ENCODE peak calls at places on chromosomes 6 and 20, in four cellular contexts. One of them, this sample, is unnamed.

GRCh38 chr6:139640911-139641310 is 266.5 kb upstream of the CITED2 start:
- DNase-seq in osteocyte: no peak
- DNase-seq in cardiac fibroblast: no peak
- DNase-seq in foreskin fibroblast: no peak
- DNase-seq in this sample: no peak

GRCh38 chr6:39322306-39322850 is at the start of gene KCNK16:
- DNase-seq in osteocyte: no peak
- DNase-seq in foreskin fibroblast: no peak
- DNase-seq in cardiac fibroblast: no peak
- DNase-seq in this sample: no peak

GRCh38 chr6:4906942-4907300 is 96.9 kb downstream of the RPP40 start:
- DNase-seq in cardiac fibroblast: no peak
- DNase-seq in foreskin fibroblast: peak
- DNase-seq in osteocyte: no peak
- DNase-seq in this sample: peak

GRCh38 chr20:63118786-63119450 is 97.0 kb downstream of the YTHDF1 start:
- DNase-seq in osteocyte: no peak
- DNase-seq in foreskin fibroblast: no peak
- DNase-seq in cardiac fibroblast: no peak
- DNase-seq in this sample: no peak

GRCh38 chr20:57616143-57616951 is 3.9 kb downstream of the ZBP1 start:
- DNase-seq in cardiac fibroblast: no peak
- DNase-seq in foreskin fibroblast: no peak
- DNase-seq in osteocyte: peak
- DNase-seq in this sample: no peak

GRCh38 chr6:125637207-125637606 is 112.2 kb upstream of the HEY2 start:
- DNase-seq in cardiac fibroblast: no peak
- DNase-seq in foreskin fibroblast: no peak
- DNase-seq in osteocyte: no peak
- DNase-seq in this sample: no peak

GRCh38 chr6:56570434-56571359 is 72.0 kb downstream of the DST start:
- DNase-seq in osteocyte: no peak
- DNase-seq in cardiac fibroblast: peak
- DNase-seq in foreskin fibroblast: peak
- DNase-seq in this sample: peak

GRCh38 chr6:9704989-9705388 is 709.9 kb downstream of the TFAP2A start:
- DNase-seq in cardiac fibroblast: no peak
- DNase-seq in foreskin fibroblast: no peak
- DNase-seq in osteocyte: no peak
- DNase-seq in this sample: no peak

GRCh38 chr6:43290905-43291355 is 7.1 kb upstream of the SLC22A7 start:
- DNase-seq in osteocyte: no peak
- DNase-seq in cardiac fibroblast: no peak
- DNase-seq in foreskin fibroblast: peak
- DNase-seq in this sample: no peak

GRCh38 chr6:165963750-165964149 is 203.9 kb downstream of the TBXT start:
- DNase-seq in osteocyte: no peak
- DNase-seq in cardiac fibroblast: no peak
- DNase-seq in foreskin fibroblast: no peak
- DNase-seq in this sample: no peak

GRCh38 chr20:3472105-3472504 is 1.3 kb downstream of the ATRN start:
- DNase-seq in osteocyte: no peak
- DNase-seq in foreskin fibroblast: no peak
- DNase-seq in cardiac fibroblast: no peak
- DNase-seq in this sample: no peak

GRCh38 chr20:45445805-45446562 is 23.6 kb upstream of the WFDC2 start:
- DNase-seq in cardiac fibroblast: peak
- DNase-seq in osteocyte: no peak
- DNase-seq in foreskin fibroblast: peak
- DNase-seq in this sample: peak

GRCh38 chr6:142844065-142844755 is 100.8 kb downstream of the HIVEP2 start:
- DNase-seq in osteocyte: no peak
- DNase-seq in cardiac fibroblast: no peak
- DNase-seq in foreskin fibroblast: peak
- DNase-seq in this sample: no peak

GRCh38 chr6:106963544-106963943 is 11.0 kb downstream of the CD24 start:
- DNase-seq in osteocyte: no peak
- DNase-seq in cardiac fibroblast: no peak
- DNase-seq in foreskin fibroblast: no peak
- DNase-seq in this sample: no peak

GRCh38 chr20:51428451-51429143 is 113.9 kb downstream of the NFATC2 start:
- DNase-seq in cardiac fibroblast: peak
- DNase-seq in foreskin fibroblast: peak
- DNase-seq in osteocyte: no peak
- DNase-seq in this sample: no peak

GRCh38 chr20:25865715-25866656 is 169.3 kb upstream of the ZNF337 start:
- DNase-seq in cardiac fibroblast: peak
- DNase-seq in foreskin fibroblast: peak
- DNase-seq in osteocyte: no peak
- DNase-seq in this sample: peak

GRCh38 chr6:135062735-135063134 is 8.1 kb upstream of the HBS1L start:
- DNase-seq in osteocyte: no peak
- DNase-seq in cardiac fibroblast: no peak
- DNase-seq in foreskin fibroblast: peak
- DNase-seq in this sample: no peak

GRCh38 chr20:32984631-32985354 is 19.4 kb downstream of the SUN5 start:
- DNase-seq in cardiac fibroblast: no peak
- DNase-seq in osteocyte: no peak
- DNase-seq in foreskin fibroblast: no peak
- DNase-seq in this sample: no peak

GRCh38 chr6:94463306-94463705 is 1043.9 kb upstream of the EPHA7 start:
- DNase-seq in cardiac fibroblast: no peak
- DNase-seq in foreskin fibroblast: no peak
- DNase-seq in osteocyte: no peak
- DNase-seq in this sample: no peak

GRCh38 chr20:63627129-63627699 is 313 bp upstream of the GMEB2 start:
- DNase-seq in osteocyte: no peak
- DNase-seq in foreskin fibroblast: peak
- DNase-seq in cardiac fibroblast: peak
- DNase-seq in this sample: peak

GRCh38 chr20:19498756-19499155 is 259.3 kb upstream of the RIN2 start:
- DNase-seq in osteocyte: no peak
- DNase-seq in foreskin fibroblast: no peak
- DNase-seq in cardiac fibroblast: no peak
- DNase-seq in this sample: no peak

GRCh38 chr6:14660767-14661166 is 543.2 kb downstream of the CD83 start:
- DNase-seq in cardiac fibroblast: no peak
- DNase-seq in foreskin fibroblast: no peak
- DNase-seq in osteocyte: no peak
- DNase-seq in this sample: no peak

GRCh38 chr6:131107166-131107565 is 28.1 kb upstream of the AKAP7 start:
- DNase-seq in cardiac fibroblast: peak
- DNase-seq in osteocyte: no peak
- DNase-seq in foreskin fibroblast: peak
- DNase-seq in this sample: no peak

GRCh38 chr20:44033344-44033743 is 118.7 kb downstream of the TOX2 start:
- DNase-seq in foreskin fibroblast: peak
- DNase-seq in osteocyte: no peak
- DNase-seq in cardiac fibroblast: peak
- DNase-seq in this sample: peak

GRCh38 chr6:52389626-52390360 is 27.8 kb downstream of the PAQR8 start:
- DNase-seq in osteocyte: no peak
- DNase-seq in foreskin fibroblast: peak
- DNase-seq in cardiac fibroblast: peak
- DNase-seq in this sample: peak

GRCh38 chr20:5969348-5969935 is 19.0 kb downstream of the MCM8 start:
- DNase-seq in osteocyte: no peak
- DNase-seq in cardiac fibroblast: no peak
- DNase-seq in foreskin fibroblast: no peak
- DNase-seq in this sample: no peak

GRCh38 chr6:37874726-37875125 is 55.2 kb downstream of the ZFAND3 start:
- DNase-seq in foreskin fibroblast: no peak
- DNase-seq in osteocyte: no peak
- DNase-seq in cardiac fibroblast: no peak
- DNase-seq in this sample: no peak

GRCh38 chr6:15358579-15359327 is 112.9 kb downstream of the JARID2 start:
- DNase-seq in foreskin fibroblast: no peak
- DNase-seq in osteocyte: no peak
- DNase-seq in cardiac fibroblast: peak
- DNase-seq in this sample: no peak

GRCh38 chr6:33837971-33838665 is 34.3 kb upstream of the MLN start:
- DNase-seq in cardiac fibroblast: peak
- DNase-seq in osteocyte: no peak
- DNase-seq in foreskin fibroblast: peak
- DNase-seq in this sample: no peak

GRCh38 chr20:32050851-32051556 is 1.0 kb upstream of the HCK start:
- DNase-seq in foreskin fibroblast: no peak
- DNase-seq in cardiac fibroblast: no peak
- DNase-seq in osteocyte: no peak
- DNase-seq in this sample: no peak

GRCh38 chr6:28134015-28134414 is 7.7 kb upstream of the ZKSCAN8 start:
- DNase-seq in foreskin fibroblast: peak
- DNase-seq in osteocyte: no peak
- DNase-seq in cardiac fibroblast: peak
- DNase-seq in this sample: peak

GRCh38 chr6:100382767-100383195 is 81.9 kb downstream of the SIM1 start:
- DNase-seq in cardiac fibroblast: no peak
- DNase-seq in foreskin fibroblast: peak
- DNase-seq in osteocyte: no peak
- DNase-seq in this sample: no peak

GRCh38 chr6:1390071-1390804 is 862 bp downstream of the FOXF2 start:
- DNase-seq in cardiac fibroblast: peak
- DNase-seq in foreskin fibroblast: peak
- DNase-seq in osteocyte: peak
- DNase-seq in this sample: no peak

GRCh38 chr6:130037207-130037811 is 18.9 kb downstream of the L3MBTL3 start:
- DNase-seq in osteocyte: no peak
- DNase-seq in cardiac fibroblast: no peak
- DNase-seq in foreskin fibroblast: peak
- DNase-seq in this sample: no peak

GRCh38 chr20:38787870-38788269 is 17.6 kb upstream of the PPP1R16B start:
- DNase-seq in osteocyte: no peak
- DNase-seq in cardiac fibroblast: no peak
- DNase-seq in foreskin fibroblast: no peak
- DNase-seq in this sample: no peak

GRCh38 chr20:38791291-38791690 is 14.2 kb upstream of the PPP1R16B start:
- DNase-seq in osteocyte: no peak
- DNase-seq in cardiac fibroblast: no peak
- DNase-seq in foreskin fibroblast: no peak
- DNase-seq in this sample: no peak

GRCh38 chr20:38789503-38790209 is 15.8 kb upstream of the PPP1R16B start:
- DNase-seq in cardiac fibroblast: peak
- DNase-seq in foreskin fibroblast: peak
- DNase-seq in osteocyte: no peak
- DNase-seq in this sample: no peak

GRCh38 chr20:38791940-38792339 is 13.6 kb upstream of the PPP1R16B start:
- DNase-seq in osteocyte: no peak
- DNase-seq in cardiac fibroblast: no peak
- DNase-seq in foreskin fibroblast: no peak
- DNase-seq in this sample: no peak

GRCh38 chr20:38790210-38791053 is 15.1 kb upstream of the PPP1R16B start:
- DNase-seq in osteocyte: no peak
- DNase-seq in cardiac fibroblast: peak
- DNase-seq in foreskin fibroblast: peak
- DNase-seq in this sample: peak
- TF ChIP-seq CTCF in osteocyte: peak
- TF ChIP-seq CTCF in cardiac fibroblast: peak
- TF ChIP-seq CTCF in foreskin fibroblast: peak
- TF ChIP-seq CTCF in this sample: peak

GRCh38 chr20:36275011-36275410 is 31.1 kb upstream of the DLGAP4 start:
- DNase-seq in osteocyte: peak
- DNase-seq in foreskin fibroblast: no peak
- DNase-seq in cardiac fibroblast: no peak
- DNase-seq in this sample: no peak

GRCh38 chr20:36271639-36272546 is 34.2 kb upstream of the DLGAP4 start:
- DNase-seq in osteocyte: peak
- DNase-seq in cardiac fibroblast: no peak
- DNase-seq in foreskin fibroblast: no peak
- DNase-seq in this sample: no peak

GRCh38 chr20:36272547-36273220 is 33.5 kb upstream of the DLGAP4 start:
- DNase-seq in foreskin fibroblast: no peak
- DNase-seq in osteocyte: peak
- DNase-seq in cardiac fibroblast: no peak
- DNase-seq in this sample: no peak

GRCh38 chr20:36274248-36274841 is 31.8 kb upstream of the DLGAP4 start:
- DNase-seq in foreskin fibroblast: no peak
- DNase-seq in cardiac fibroblast: no peak
- DNase-seq in osteocyte: peak
- DNase-seq in this sample: no peak

DNA sequence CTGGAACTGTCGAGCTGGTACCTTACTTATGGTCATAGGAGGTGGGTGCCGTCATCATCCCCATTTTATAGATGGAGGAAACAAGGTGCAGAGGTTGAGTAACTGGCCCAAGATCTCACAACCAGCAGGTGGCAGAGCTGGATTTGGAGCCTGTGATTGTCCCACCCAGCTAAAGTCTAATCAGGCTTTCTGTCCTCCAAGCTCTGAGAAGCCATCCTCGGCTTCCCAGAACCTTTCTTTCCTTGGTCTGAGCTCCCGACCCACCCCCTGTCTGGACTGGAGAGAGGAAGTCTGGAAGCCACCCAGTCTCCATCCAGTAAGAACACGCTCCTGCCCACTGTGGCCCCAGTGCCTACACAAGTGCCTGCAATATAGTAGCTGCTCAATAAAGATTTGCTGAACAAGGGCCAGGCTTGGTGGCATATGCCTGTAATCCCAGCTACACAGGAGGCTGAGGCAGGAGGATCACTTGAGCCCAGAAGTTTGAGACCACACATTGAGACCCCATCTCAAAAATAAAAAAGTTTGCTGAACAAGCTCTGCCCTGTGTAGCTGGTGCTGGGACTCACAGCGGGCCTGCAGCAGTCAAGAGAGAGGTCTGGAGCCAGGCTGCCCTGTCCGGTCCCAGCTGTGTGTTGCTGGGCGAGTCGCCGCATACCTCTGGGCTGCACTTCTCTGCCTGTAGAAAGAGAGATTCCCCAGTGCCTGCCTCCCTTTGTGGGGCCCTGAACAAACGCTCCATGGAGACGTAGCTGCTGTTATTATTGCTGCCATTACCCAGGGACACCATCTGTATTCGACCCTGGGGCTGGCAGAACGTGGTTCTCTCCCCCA is 32.5 kb upstream of the DLGAP4 start:
- DNase-seq in cardiac fibroblast: peak
- DNase-seq in osteocyte: peak
- DNase-seq in foreskin fibroblast: peak
- DNase-seq in this sample: peak
- TF ChIP-seq CTCF in cardiac fibroblast: peak
- TF ChIP-seq CTCF in osteocyte: peak
- TF ChIP-seq CTCF in foreskin fibroblast: peak
- TF ChIP-seq CTCF in this sample: peak

GRCh38 chr6:373773-374724 is 17.5 kb upstream of the IRF4 start:
- DNase-seq in osteocyte: peak
- DNase-seq in cardiac fibroblast: peak
- DNase-seq in foreskin fibroblast: peak
- DNase-seq in this sample: no peak
- TF ChIP-seq CTCF in osteocyte: no peak
- TF ChIP-seq CTCF in cardiac fibroblast: no peak
- TF ChIP-seq CTCF in foreskin fibroblast: no peak
- TF ChIP-seq CTCF in this sample: no peak

GRCh38 chr20:36548006-36548315 is 6.6 kb downstream of the MYL9 start:
- DNase-seq in osteocyte: no peak
- DNase-seq in foreskin fibroblast: no peak
- DNase-seq in cardiac fibroblast: no peak
- DNase-seq in this sample: peak
- TF ChIP-seq CTCF in osteocyte: peak
- TF ChIP-seq CTCF in foreskin fibroblast: peak
- TF ChIP-seq CTCF in cardiac fibroblast: peak
- TF ChIP-seq CTCF in this sample: no peak

GRCh38 chr6:168371635-168371988 is 52.0 kb upstream of the DACT2 start:
- DNase-seq in osteocyte: no peak
- DNase-seq in foreskin fibroblast: no peak
- DNase-seq in cardiac fibroblast: no peak
- DNase-seq in this sample: no peak
- TF ChIP-seq CTCF in osteocyte: no peak
- TF ChIP-seq CTCF in foreskin fibroblast: no peak
- TF ChIP-seq CTCF in cardiac fibroblast: no peak
- TF ChIP-seq CTCF in this sample: no peak

This sample was measured in activated CD8-positive, alpha-beta T cell treated with anti-CD3 and anti-CD28 coated beads for 36 hours.